ENCODE peak calls at places on chromosomes 1 and 21, in four cellular contexts. N, C, V and G are unnamed samples.

GRCh38 chr1:47175227-47175934 is 14.5 kb downstream of the PDZK1IP1 start:
- DNase-seq in V (peak; percentile 60), C (peak; percentile 39), N (peak; percentile 64), G (peak; percentile 78)

GRCh38 chr1:7684861-7685635 is 86.0 kb upstream of the VAMP3 start:
- DNase-seq in N (no peak), V (no peak), C (no peak), G (no peak)

GRCh38 chr1:7470904-7471638 is 300.0 kb upstream of the VAMP3 start:
- DNase-seq in N (no peak), C (peak; percentile 20), V (no peak), G (no peak)

GRCh38 chr1:226651732-226652105 is 87.4 kb downstream of the ITPKB start:
- DNase-seq in V (no peak), C (no peak), N (no peak), G (no peak)

GRCh38 chr1:231460614-231461013 is 38.5 kb upstream of the EGLN1 start:
- DNase-seq in V (no peak), C (peak; percentile 37), N (no peak), G (no peak)

GRCh38 chr1:78075621-78076020 is 29.9 kb downstream of the GIPC2 start:
- DNase-seq in C (no peak), V (no peak), N (no peak), G (no peak)

GRCh38 chr1:10908266-10908665 is 104.2 kb upstream of the TARDBP start:
- DNase-seq in N (no peak), C (no peak), V (no peak), G (no peak)

GRCh38 chr1:227895828-227896685 is 51.7 kb downstream of the WNT9A start:
- DNase-seq in N (peak; percentile 74), C (no peak), V (peak; percentile 61), G (peak; percentile 71)

GRCh38 chr1:155892801-155893200 is 18.3 kb downstream of the RIT1 start:
- DNase-seq in C (no peak), V (no peak), N (no peak), G (no peak)

GRCh38 chr1:40679165-40679953 is 12.1 kb upstream of the NFYC start:
- DNase-seq in V (no peak), N (no peak), C (no peak), G (no peak)

GRCh38 chr1:159889821-159890252 is 10.1 kb downstream of the CFAP45 start:
- DNase-seq in C (no peak), N (no peak), V (no peak), G (no peak)

GRCh38 chr1:214031267-214031650 is 43.5 kb downstream of the PROX1 start:
- DNase-seq in N (peak; percentile 75), V (no peak), C (no peak), G (no peak)

GRCh38 chr21:32018381-32018780 is 145.6 kb downstream of the HUNK start:
- DNase-seq in V (no peak), C (no peak), N (no peak), G (no peak)

GRCh38 chr1:201254625-201255469 is 28.5 kb upstream of the PKP1 start:
- DNase-seq in C (peak; percentile 75), N (peak; percentile 72), V (peak; percentile 75), G (no peak)

GRCh38 chr1:95007687-95008086 is 65.1 kb downstream of the ALG14 start:
- DNase-seq in N (no peak), C (no peak), V (no peak), G (no peak)

GRCh38 chr1:102919659-102920058 is 188.7 kb downstream of the COL11A1 start:
- DNase-seq in C (no peak), N (no peak), V (no peak), G (no peak)

GRCh38 chr1:46466477-46467182 is 23.0 kb upstream of the DMBX1 start:
- DNase-seq in C (no peak), V (peak; percentile 37), N (peak; percentile 54), G (peak; percentile 30)

GRCh38 chr1:118563969-118564951 is 379.2 kb upstream of the SPAG17 start:
- DNase-seq in N (no peak), C (no peak), V (no peak), G (no peak)

GRCh38 chr1:51627672-51628071 is 10.8 kb downstream of the OSBPL9 start:
- DNase-seq in N (peak; percentile 59), V (no peak), C (no peak), G (no peak)

GRCh38 chr1:201166964-201167624 is 12.8 kb upstream of the TMEM9 start:
- DNase-seq in V (no peak), C (no peak), N (no peak), G (no peak)

GRCh38 chr1:198858026-198858425 is 219.2 kb downstream of the PTPRC start:
- DNase-seq in C (no peak), N (no peak), V (no peak), G (no peak)

GRCh38 chr1:29963946-29964345 is 727.6 kb downstream of the PTPRU start:
- DNase-seq in V (no peak), C (no peak), N (no peak), G (no peak)